ENCODE peak calls at places on chromosomes 11 and 22, in ten cellular contexts. P, B, V, E, U, H, F, N, C and O are unnamed samples.

GRCh38 chr22:38462960-38463784 is 4.7 kb upstream of the KDELR3 start:
- DNase-seq in P (peak; percentile 90), B (no peak), V (no peak), E (no peak), U (no peak), H (no peak), F (no peak), N (no peak), C (no peak), O (no peak)

GRCh38 chr11:112057170-112057569 is 16.6 kb downstream of the PIH1D2 start:
- DNase-seq in P (no peak), B (no peak), V (no peak), E (no peak), U (no peak), H (no peak), F (no peak), N (no peak), C (no peak), O (no peak)

GRCh38 chr11:10597877-10598341 is 29.4 kb upstream of the LYVE1 start:
- DNase-seq in P (no peak), B (no peak), V (no peak), E (no peak), U (no peak), H (no peak), F (no peak), N (no peak), C (no peak), O (no peak)

GRCh38 chr22:45511847-45512261 is 9.2 kb downstream of the FBLN1 start:
- DNase-seq in P (peak; percentile 48), B (peak; percentile 88), V (peak; percentile 72), E (peak; percentile 93), U (no peak), H (peak; percentile 43), F (peak; percentile 75), N (no peak), C (no peak), O (peak; percentile 61)

GRCh38 chr22:40813912-40814315 is 5.2 kb downstream of the SLC25A17 start:
- DNase-seq in P (no peak), B (no peak), V (no peak), E (no peak), U (no peak), H (no peak), F (no peak), N (no peak), C (no peak), O (no peak)

GRCh38 chr11:69599502-69599901 is 41.5 kb upstream of the CCND1 start:
- DNase-seq in P (no peak), B (no peak), V (no peak), E (no peak), U (peak; percentile 43), H (no peak), F (no peak), N (no peak), C (no peak), O (no peak)

GRCh38 chr11:56841210-56841810 is 92.8 kb upstream of the OR9G4 start:
- DNase-seq in P (peak; percentile 79), B (peak; percentile 36), V (peak; percentile 5), E (peak; percentile 7), U (peak; percentile 41), H (peak; percentile 58), F (peak; percentile 12), N (peak; percentile 27), C (peak; percentile 52), O (peak; percentile 10)

GRCh38 chr22:39384750-39385480 is 14.7 kb upstream of the TAB1 start:
- DNase-seq in P (peak; percentile 44), B (no peak), V (no peak), E (no peak), U (no peak), H (no peak), F (no peak), N (no peak), C (no peak), O (no peak)

GRCh38 chr22:26615830-26616435 is 1.9 kb downstream of the CRYBB1 start:
- DNase-seq in P (no peak), B (no peak), V (no peak), E (no peak), U (no peak), H (no peak), F (no peak), N (no peak), C (no peak), O (no peak)

GRCh38 chr11:112044961-112045360 is 19.8 kb downstream of the DLAT start:
- DNase-seq in P (no peak), B (no peak), V (no peak), E (no peak), U (no peak), H (no peak), F (no peak), N (no peak), C (no peak), O (no peak)

GRCh38 chr22:45336971-45337431 is 27.3 kb downstream of the FAM118A start:
- DNase-seq in P (no peak), B (no peak), V (no peak), E (no peak), U (peak; percentile 90), H (peak; percentile 84), F (no peak), N (no peak), C (peak; percentile 92), O (no peak)

GRCh38 chr11:74696932-74697687 is 34.1 kb downstream of the CHRDL2 start:
- DNase-seq in P (peak; percentile 42), B (peak; percentile 92), V (peak; percentile 60), E (peak; percentile 37), U (peak; percentile 79), H (peak; percentile 77), F (no peak), N (no peak), C (peak; percentile 92), O (peak; percentile 89)

GRCh38 chr11:45807792-45808238 is 2.9 kb downstream of the SLC35C1 start:
- DNase-seq in P (no peak), B (no peak), V (no peak), E (no peak), U (no peak), H (peak; percentile 36), F (no peak), N (no peak), C (peak; percentile 37), O (no peak)

DNA sequence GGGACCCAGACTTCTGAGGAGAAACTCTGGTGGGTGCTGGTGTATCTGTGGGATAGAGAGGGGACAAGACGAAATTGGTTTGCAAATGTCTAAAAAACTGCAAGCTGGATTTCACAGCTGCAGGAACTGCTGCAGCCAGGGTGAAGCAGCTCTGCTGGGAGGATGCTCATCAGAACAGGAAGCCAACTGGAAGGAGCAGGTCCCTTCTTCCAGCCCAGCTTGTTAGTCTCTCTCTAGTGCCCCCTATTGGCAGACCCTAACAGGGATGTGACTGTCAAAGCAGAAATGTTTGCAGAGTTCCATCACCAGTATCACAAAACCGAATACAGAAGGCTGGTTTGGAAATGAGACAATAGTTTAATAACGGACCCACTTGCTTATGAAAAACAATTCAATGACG is 74.8 kb upstream of the SLC22A12 start:
- DNase-seq in P (no peak), B (no peak), V (no peak), E (no peak), U (no peak), H (no peak), F (no peak), N (no peak), C (no peak), O (no peak)
- TF ChIP-seq CTCF in P (no peak), B (no peak), V (no peak), E (no peak), U (no peak), H (no peak), F (peak; percentile 37), N (peak; percentile 41), C (peak; percentile 14), O (no peak)

GRCh38 chr22:50600541-50600940 is at the start of gene MAPK8IP2:
- DNase-seq in P (peak; percentile 24), B (no peak), V (no peak), E (no peak), U (no peak), H (no peak), F (no peak), N (no peak), C (no peak), O (no peak)
- H3K4me3 ChIP-seq in P (peak within 1 kb of the TSS; percentile 34), B (no peak within 1 kb of the TSS), V (peak within 1 kb of the TSS; percentile 26), E (no peak within 1 kb of the TSS), U (peak within 1 kb of the TSS; percentile 48), H (peak within 1 kb of the TSS; percentile 64), F (no peak within 1 kb of the TSS), N (peak within 1 kb of the TSS; percentile 55), C (peak within 1 kb of the TSS; percentile 35), O (peak within 1 kb of the TSS; percentile 30)

GRCh38 chr11:66346476-66347424 is 679 bp downstream of the B4GAT1 start:
- DNase-seq in P (no peak), B (no peak), V (no peak), E (no peak), U (no peak), H (peak; percentile 41), F (no peak), N (no peak), C (no peak), O (no peak)
- TF ChIP-seq CTCF in P (no peak), B (no peak), V (no peak), E (no peak), U (no peak), H (no peak), F (no peak), N (no peak), C (no peak), O (no peak)

DNA sequence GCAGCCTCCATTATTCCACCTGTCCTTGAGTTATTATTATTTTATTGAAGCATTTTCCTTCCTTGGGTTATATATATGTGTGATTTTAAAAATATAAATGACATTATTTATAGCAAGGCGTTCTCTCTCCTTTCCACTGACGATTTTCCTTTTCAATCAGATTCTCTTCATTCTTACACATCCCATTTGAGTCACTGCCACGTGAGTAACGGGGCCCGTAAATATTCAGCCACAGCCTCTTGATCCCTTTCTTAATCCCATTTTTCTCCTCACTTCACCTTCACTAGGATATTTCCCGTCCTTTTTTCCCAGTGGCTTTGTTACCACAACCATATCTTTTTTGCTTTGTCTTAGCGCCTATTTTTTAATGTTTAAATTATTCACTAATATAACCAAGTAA is 396.2 kb downstream of the NTM start:
- DNase-seq in P (no peak), B (no peak), V (no peak), E (no peak), U (no peak), H (no peak), F (no peak), N (no peak), C (no peak), O (no peak)
- H3K4me3 ChIP-seq in P (no peak overlapping the region), B (no peak overlapping the region), V (no peak overlapping the region), E (no peak overlapping the region), U (no peak overlapping the region), H (no peak overlapping the region), F (no peak overlapping the region), N (no peak overlapping the region), C (no peak overlapping the region), O (no peak overlapping the region)

GRCh38 chr11:43810929-43811596 is 69.6 kb upstream of the ALKBH3 start:
- DNase-seq in P (peak; percentile 7), B (no peak), V (no peak), E (no peak), U (no peak), H (no peak), F (no peak), N (no peak), C (no peak), O (no peak)
- TF ChIP-seq CTCF in P (peak; percentile 43), B (peak; percentile 40), V (peak; percentile 42), E (peak; percentile 39), U (peak; percentile 21), H (no peak), F (no peak), N (no peak), C (no peak), O (no peak)